ENCODE peak calls at places on chromosomes 1 and 21, in four cellular contexts. G is IMR-90, B is neuronal stem cell, I is H9. F is an unnamed sample.

GRCh38 chr1:204645666-204646065 is 39.9 kb downstream of the LRRN2 start:
- DNase-seq in I (no peak), B (no peak), G (no peak), F (no peak)

GRCh38 chr1:25066731-25067520 is 136.8 kb upstream of the RUNX3 start:
- DNase-seq in B (no peak), I (no peak), G (no peak), F (no peak)

GRCh38 chr1:37931148-37931492 is 15.7 kb downstream of the INPP5B start:
- DNase-seq in B (no peak), G (no peak), I (no peak), F (no peak)

GRCh38 chr1:45654540-45655280 is 30.9 kb upstream of the CCDC17 start:
- DNase-seq in B (no peak), G (peak; percentile 65), I (no peak), F (no peak)

GRCh38 chr1:1550591-1551432 is 10.4 kb upstream of the TMEM240 start:
- DNase-seq in G (peak; percentile 36), B (no peak), I (no peak), F (peak; percentile 72)

GRCh38 chr1:201419241-201419640 is 2.3 kb downstream of the TNNI1 start:
- DNase-seq in G (no peak), B (no peak), I (no peak), F (no peak)

GRCh38 chr21:28240586-28240985 is 752.1 kb downstream of the LTN1 start:
- DNase-seq in B (no peak), I (no peak), G (peak; percentile 81), F (no peak)

GRCh38 chr1:90561384-90561783 is 155.7 kb downstream of the BARHL2 start:
- DNase-seq in G (no peak), B (no peak), I (peak; percentile 32), F (no peak)

GRCh38 chr21:45993210-45994085 is 11.9 kb downstream of the COL6A1 start:
- DNase-seq in B (no peak), I (peak; percentile 25), G (no peak), F (no peak)

GRCh38 chr1:117679868-117680267 is 74.0 kb downstream of the TENT5C start:
- DNase-seq in G (no peak), B (no peak), I (no peak), F (no peak)

GRCh38 chr1:20729990-20730689 is 2.4 kb downstream of the SH2D5 start:
- DNase-seq in G (no peak), B (no peak), I (no peak), F (no peak)

GRCh38 chr1:53992085-53992874 is 25.7 kb downstream of the LDLRAD1 start:
- DNase-seq in I (peak; percentile 64), G (no peak), B (no peak), F (peak; percentile 67)

GRCh38 chr1:161044908-161045748 is 649 bp downstream of the USF1 start:
- DNase-seq in G (peak; percentile 58), B (peak; percentile 51), I (peak; percentile 72), F (peak; percentile 83)
- H2BK120ac ChIP-seq in G (peak overlapping the region; percentile 0), B (no peak overlapping the region), I (no peak overlapping the region), F (no peak overlapping the region)

DNA sequence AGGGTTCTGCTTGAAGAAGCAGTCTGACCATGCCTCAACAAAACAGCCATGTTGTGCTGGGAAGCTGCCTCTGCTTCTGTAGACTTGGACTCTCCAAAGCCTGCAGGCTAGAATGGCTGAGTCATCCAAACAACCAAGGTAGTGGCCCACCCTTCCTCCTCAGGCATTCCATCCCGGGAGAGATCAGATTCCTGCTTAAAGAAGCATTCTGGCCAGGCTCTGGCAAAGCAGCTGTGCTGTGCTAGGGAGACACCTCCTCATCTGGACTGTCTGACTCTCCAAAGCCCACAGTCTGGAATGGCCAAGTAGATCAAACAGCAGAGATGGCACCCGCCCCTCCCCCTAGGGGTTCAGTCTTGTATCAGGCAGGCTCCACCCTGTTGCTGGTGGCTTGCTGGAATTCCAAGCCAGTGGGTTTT is 38.3 kb upstream of the F3 start:
- DNase-seq in G (peak; percentile 98), I (peak; percentile 69), B (no peak), F (peak; percentile 97)
- H2BK120ac ChIP-seq in G (peak overlapping the region; percentile 98), I (no peak overlapping the region), B (no peak overlapping the region), F (no peak overlapping the region)

DNA sequence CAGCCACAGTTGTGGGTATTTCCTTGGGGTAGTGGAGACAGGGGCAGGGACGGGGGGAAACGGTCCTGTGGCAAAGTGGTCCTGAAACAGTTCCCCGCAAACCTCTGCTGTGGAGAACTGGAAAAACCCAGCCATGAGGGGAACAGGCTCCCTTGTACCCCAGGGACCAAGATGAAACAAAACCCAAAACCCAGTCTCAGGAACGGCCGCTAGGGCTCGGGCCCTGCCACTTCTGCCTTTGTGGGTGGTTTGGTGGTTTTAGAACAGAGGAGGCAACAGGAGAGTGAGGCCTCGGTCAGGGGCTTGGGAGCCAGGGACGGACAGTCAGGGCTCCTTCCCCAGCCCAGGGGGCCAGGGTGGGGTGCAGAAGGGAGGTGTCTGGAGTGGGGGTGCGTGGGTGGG is 24.8 kb upstream of the EDN2 start:
- DNase-seq in G (no peak), B (no peak), I (no peak), F (no peak)
- H2BK120ac ChIP-seq in G (no peak overlapping the region), B (no peak overlapping the region), I (no peak overlapping the region), F (no peak overlapping the region)

GRCh38 chr21:42484966-42485365 is 11.1 kb downstream of the RSPH1 start:
- DNase-seq in I (no peak), G (no peak), B (no peak), F (no peak)

GRCh38 chr21:42489991-42490390 is 6.0 kb downstream of the RSPH1 start:
- DNase-seq in I (no peak), G (no peak), B (no peak), F (no peak)

GRCh38 chr21:42489006-42489563 is 6.9 kb downstream of the RSPH1 start:
- DNase-seq in B (no peak), G (no peak), I (no peak), F (no peak)

GRCh38 chr21:42486551-42486950 is 9.5 kb downstream of the RSPH1 start:
- DNase-seq in I (no peak), G (no peak), B (no peak), F (no peak)

DNA sequence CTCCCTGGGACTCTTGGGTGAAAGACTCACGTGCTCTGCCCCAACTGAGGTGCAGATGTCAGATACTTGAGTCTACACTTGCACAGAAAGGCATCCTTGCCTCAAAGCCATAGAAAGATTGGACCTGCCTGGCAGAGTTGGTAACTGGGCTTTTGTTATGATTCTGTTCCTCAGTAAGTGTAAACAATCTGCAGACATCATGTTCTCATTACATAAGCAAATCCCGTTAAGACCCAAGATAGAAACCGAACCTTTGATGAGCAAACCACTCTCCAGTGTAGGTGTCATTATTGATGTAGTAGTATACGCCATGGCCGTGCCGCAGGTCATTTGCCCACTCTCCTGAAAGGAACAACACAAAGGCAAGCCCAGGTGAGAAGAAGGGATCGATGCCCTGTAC is 9.9 kb downstream of the RSPH1 start:
- DNase-seq in G (no peak), B (no peak), I (no peak), F (no peak)
- H2BK120ac ChIP-seq in G (no peak overlapping the region), B (no peak overlapping the region), I (no peak overlapping the region), F (no peak overlapping the region)

GRCh38 chr1:147756336-147756735 is 4.1 kb downstream of the GJA5 start:
- DNase-seq in B (no peak), G (no peak), I (no peak), F (peak; percentile 38)

GRCh38 chr1:147758379-147759100 is 1.9 kb downstream of the GJA5 start:
- DNase-seq in I (no peak), B (no peak), G (no peak), F (no peak)

GRCh38 chr1:147762233-147763024 is 2.0 kb upstream of the GJA5 start:
- DNase-seq in I (no peak), G (no peak), B (no peak), F (no peak)

GRCh38 chr1:147757015-147757990 is 3.1 kb downstream of the GJA5 start:
- DNase-seq in I (no peak), B (no peak), G (no peak), F (peak; percentile 71)

GRCh38 chr1:147760481-147761260 is at the start of gene GJA5:
- DNase-seq in G (no peak), I (no peak), B (no peak), F (no peak)
- H2BK120ac ChIP-seq in G (no peak within 1 kb of the TSS), I (no peak within 1 kb of the TSS), B (no peak within 1 kb of the TSS), F (no peak within 1 kb of the TSS)

DNA sequence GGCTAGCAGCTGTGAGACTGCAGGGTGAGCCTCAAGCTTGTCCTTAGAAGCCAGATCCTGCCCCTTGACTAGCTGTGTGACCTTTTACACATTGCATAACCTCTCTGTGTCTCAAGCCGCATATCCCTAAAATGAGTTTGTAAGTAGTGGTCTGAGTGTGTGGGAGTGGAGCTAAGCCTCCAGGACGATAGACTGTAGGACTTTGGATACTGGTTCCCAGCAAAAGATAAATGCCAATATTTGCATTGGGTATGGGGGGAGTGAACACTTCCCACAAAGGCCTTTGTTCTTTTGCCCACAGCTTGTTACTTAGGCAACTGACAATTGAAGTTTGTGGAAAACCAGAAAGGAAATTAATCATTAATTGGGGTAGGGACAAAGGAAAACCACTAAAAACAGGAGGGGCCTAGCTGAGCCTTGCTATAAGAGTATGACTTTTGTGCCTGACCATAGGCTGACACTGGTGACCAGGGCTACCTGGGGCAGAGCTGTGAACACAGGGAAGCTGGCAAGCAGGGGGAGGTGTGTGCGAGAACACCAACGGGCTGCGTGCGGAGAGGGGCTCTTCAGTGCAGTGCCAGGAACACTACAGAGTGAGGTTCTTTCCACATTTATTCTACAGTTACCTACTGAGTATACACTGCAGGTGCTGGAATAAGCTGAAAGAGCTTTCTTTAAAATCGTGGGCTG is 102.4 kb upstream of the ETV3 start:
- DNase-seq in B (no peak), I (no peak), G (no peak), F (peak; percentile 48)
- H2BK120ac ChIP-seq in B (no peak overlapping the region), I (no peak overlapping the region), G (no peak overlapping the region), F (no peak overlapping the region)

DNA sequence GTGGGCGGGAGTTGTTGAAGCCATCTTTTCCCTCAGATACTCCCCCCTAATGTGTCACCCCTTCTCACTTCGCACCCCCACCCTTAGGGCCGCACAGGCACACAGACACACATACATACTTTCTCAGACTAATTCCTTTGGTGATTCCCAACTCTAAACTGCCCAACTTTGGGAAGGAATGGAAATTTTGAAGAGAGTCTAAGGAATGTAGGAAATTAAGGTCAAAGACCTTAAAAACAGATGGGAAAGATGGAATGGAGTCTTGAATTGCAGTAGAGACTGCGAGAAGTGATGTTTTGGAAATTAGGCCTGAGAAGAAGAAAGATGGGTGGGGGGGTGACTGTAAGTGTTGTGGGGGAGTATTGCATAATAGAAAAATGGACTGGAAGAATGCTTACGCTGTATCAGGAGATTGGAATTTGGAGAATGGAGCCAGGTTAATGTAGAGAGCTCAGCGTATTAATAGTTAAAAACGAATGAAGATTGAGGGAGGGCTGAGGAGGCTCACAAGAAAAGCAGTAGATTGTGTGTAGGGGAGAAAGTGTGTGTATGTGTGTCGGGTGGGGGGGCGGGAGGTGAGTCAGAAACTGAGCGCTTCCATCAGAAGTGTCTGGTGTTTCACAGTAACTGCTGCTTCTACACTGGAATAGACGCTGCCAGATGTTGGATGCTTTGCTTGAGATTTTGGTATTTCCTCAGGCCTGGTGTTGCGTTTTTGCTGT is 1.7 kb downstream of the PIP5K1A start:
- DNase-seq in B (no peak), I (no peak), G (peak; percentile 94), F (peak; percentile 46)
- H2BK120ac ChIP-seq in B (no peak overlapping the region), I (no peak overlapping the region), G (peak overlapping the region; percentile 69), F (no peak overlapping the region)